ENCODE peak calls at places on chromosomes 13 and 19, in ten cellular contexts. R, Q, A, W, K, J, O, T, U and V are unnamed samples.

GRCh38 chr19:2250765-2251576 is 1.8 kb downstream of the AMH start:
- DNase-seq in R (no peak), Q (peak; percentile 56), A (peak; percentile 42), W (no peak), K (no peak), J (no peak), O (no peak), T (no peak), U (no peak), V (no peak)

GRCh38 chr13:21834511-21834910 is 163.6 kb downstream of the FGF9 start:
- DNase-seq in R (no peak), Q (no peak), A (no peak), W (no peak), K (no peak), J (no peak), O (no peak), T (no peak), U (no peak), V (no peak)

GRCh38 chr19:30060872-30061556 is 119.0 kb downstream of the URI1 start:
- DNase-seq in R (no peak), Q (peak; percentile 56), A (no peak), W (no peak), K (no peak), J (no peak), O (no peak), T (no peak), U (no peak), V (no peak)

GRCh38 chr13:30332516-30333165 is 25.3 kb upstream of the KATNAL1 start:
- DNase-seq in R (no peak), Q (no peak), A (no peak), W (no peak), K (no peak), J (no peak), O (no peak), T (no peak), U (no peak), V (no peak)

GRCh38 chr13:99033814-99034213 is 56.0 kb upstream of the DOCK9 start:
- DNase-seq in R (no peak), Q (peak; percentile 29), A (peak; percentile 62), W (no peak), K (no peak), J (no peak), O (peak; percentile 78), T (peak; percentile 34), U (no peak), V (peak; percentile 65)

GRCh38 chr13:46341112-46341711 is 45.8 kb downstream of the RUBCNL start:
- DNase-seq in R (no peak), Q (no peak), A (peak; percentile 92), W (no peak), K (no peak), J (no peak), O (no peak), T (peak; percentile 67), U (peak; percentile 25), V (peak; percentile 78)

GRCh38 chr19:44925114-44925891 is 10.9 kb downstream of the APOC1 start:
- DNase-seq in R (peak; percentile 83), Q (no peak), A (peak; percentile 44), W (peak; percentile 78), K (no peak), J (peak; percentile 92), O (peak; percentile 37), T (peak; percentile 76), U (peak; percentile 10), V (peak; percentile 70)

GRCh38 chr19:21147540-21147939 is 5.7 kb downstream of the ZNF431 start:
- DNase-seq in R (no peak), Q (no peak), A (peak; percentile 38), W (no peak), K (no peak), J (no peak), O (no peak), T (no peak), U (no peak), V (no peak)

GRCh38 chr13:45809810-45810394 is 41.7 kb downstream of the SIAH3 start:
- DNase-seq in R (no peak), Q (no peak), A (no peak), W (no peak), K (no peak), J (no peak), O (no peak), T (no peak), U (no peak), V (no peak)

GRCh38 chr13:101149735-101150380 is 266.4 kb downstream of the NALCN start:
- DNase-seq in R (no peak), Q (peak; percentile 48), A (peak; percentile 50), W (no peak), K (no peak), J (no peak), O (peak; percentile 57), T (peak; percentile 29), U (peak; percentile 54), V (peak; percentile 84)